ENCODE peak calls at places on chromosomes 12 and 14, in five cellular contexts. One of them, this sample, is unnamed.

GRCh38 chr14:23518716-23519115 is 32.8 kb downstream of the ZFHX2 start:
- DNase-seq in neural progenitor cell: peak
- DNase-seq in astrocyte of the spinal cord: no peak
- DNase-seq in fibroblast of the aortic adventitia: no peak
- DNase-seq in esophagus squamous epithelium: no peak
- DNase-seq in this sample: no peak

GRCh38 chr14:44041700-44042099 is 465.4 kb downstream of the FSCB start:
- DNase-seq in neural progenitor cell: no peak
- DNase-seq in esophagus squamous epithelium: no peak
- DNase-seq in fibroblast of the aortic adventitia: no peak
- DNase-seq in astrocyte of the spinal cord: no peak
- DNase-seq in this sample: no peak

GRCh38 chr14:49977126-49977841 is 84.4 kb downstream of the ARF6 start:
- DNase-seq in astrocyte of the spinal cord: no peak
- DNase-seq in esophagus squamous epithelium: no peak
- DNase-seq in fibroblast of the aortic adventitia: no peak
- DNase-seq in neural progenitor cell: no peak
- DNase-seq in this sample: no peak

GRCh38 chr12:15982471-15982870 is 71.3 kb downstream of the DERA start:
- DNase-seq in fibroblast of the aortic adventitia: peak
- DNase-seq in astrocyte of the spinal cord: peak
- DNase-seq in esophagus squamous epithelium: no peak
- DNase-seq in neural progenitor cell: no peak
- DNase-seq in this sample: no peak

GRCh38 chr14:77219591-77219990 is 38.0 kb downstream of the TMEM63C start:
- DNase-seq in esophagus squamous epithelium: no peak
- DNase-seq in astrocyte of the spinal cord: no peak
- DNase-seq in fibroblast of the aortic adventitia: no peak
- DNase-seq in neural progenitor cell: no peak
- DNase-seq in this sample: no peak

GRCh38 chr12:122099280-122099749 is 20.8 kb downstream of the MLXIP start:
- DNase-seq in neural progenitor cell: no peak
- DNase-seq in fibroblast of the aortic adventitia: no peak
- DNase-seq in astrocyte of the spinal cord: no peak
- DNase-seq in esophagus squamous epithelium: no peak
- DNase-seq in this sample: no peak

GRCh38 chr14:91352101-91352500 is 65.5 kb downstream of the CCDC88C start:
- DNase-seq in astrocyte of the spinal cord: peak
- DNase-seq in fibroblast of the aortic adventitia: peak
- DNase-seq in neural progenitor cell: peak
- DNase-seq in esophagus squamous epithelium: no peak
- DNase-seq in this sample: no peak

GRCh38 chr14:50018236-50019210 is 97.8 kb downstream of the VCPKMT start:
- DNase-seq in fibroblast of the aortic adventitia: peak
- DNase-seq in neural progenitor cell: no peak
- DNase-seq in esophagus squamous epithelium: no peak
- DNase-seq in astrocyte of the spinal cord: peak
- DNase-seq in this sample: peak

GRCh38 chr12:66584673-66585072 is 94.2 kb downstream of the GRIP1 start:
- DNase-seq in fibroblast of the aortic adventitia: no peak
- DNase-seq in neural progenitor cell: no peak
- DNase-seq in esophagus squamous epithelium: no peak
- DNase-seq in astrocyte of the spinal cord: peak
- DNase-seq in this sample: peak

GRCh38 chr12:120825337-120825736 is 78.8 kb downstream of the SPPL3 start:
- DNase-seq in neural progenitor cell: no peak
- DNase-seq in fibroblast of the aortic adventitia: no peak
- DNase-seq in astrocyte of the spinal cord: no peak
- DNase-seq in esophagus squamous epithelium: no peak
- DNase-seq in this sample: no peak
- H3K4me3 ChIP-seq in neural progenitor cell: no peak
- H3K4me3 ChIP-seq in fibroblast of the aortic adventitia: no peak
- H3K4me3 ChIP-seq in astrocyte of the spinal cord: no peak
- H3K4me3 ChIP-seq in esophagus squamous epithelium: no peak
- H3K4me3 ChIP-seq in this sample: no peak

DNA sequence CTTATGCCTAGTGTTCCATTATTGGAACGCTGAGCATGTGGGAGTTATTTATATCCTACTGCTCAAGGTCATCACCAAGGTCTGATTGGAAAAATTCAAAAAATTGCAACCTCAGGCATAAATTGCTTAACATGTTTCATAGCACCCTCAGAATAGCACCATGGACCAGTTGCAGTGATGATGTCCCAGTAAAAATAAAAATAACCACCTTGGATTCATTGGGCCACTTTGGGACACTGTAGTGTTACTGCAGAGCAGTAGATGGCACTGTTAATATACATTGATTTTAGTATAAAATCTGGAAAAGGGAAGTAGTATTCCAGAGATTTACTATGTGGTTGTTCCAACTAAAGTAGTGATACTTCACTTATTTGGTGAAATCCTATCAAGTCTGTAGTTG is 31.0 kb upstream of the PTCSC3 start:
- DNase-seq in astrocyte of the spinal cord: no peak
- DNase-seq in neural progenitor cell: peak
- DNase-seq in fibroblast of the aortic adventitia: peak
- DNase-seq in esophagus squamous epithelium: no peak
- DNase-seq in this sample: peak
- TF ChIP-seq CTCF in astrocyte of the spinal cord: peak
- TF ChIP-seq CTCF in neural progenitor cell: peak
- TF ChIP-seq CTCF in fibroblast of the aortic adventitia: peak
- TF ChIP-seq CTCF in esophagus squamous epithelium: no peak
- TF ChIP-seq CTCF in this sample: peak

GRCh38 chr14:39447155-39447554 is 14.9 kb upstream of the FBXO33 start:
- DNase-seq in neural progenitor cell: no peak
- DNase-seq in esophagus squamous epithelium: no peak
- DNase-seq in astrocyte of the spinal cord: no peak
- DNase-seq in fibroblast of the aortic adventitia: no peak
- DNase-seq in this sample: no peak
- H3K4me3 ChIP-seq in neural progenitor cell: no peak
- H3K4me3 ChIP-seq in esophagus squamous epithelium: no peak
- H3K4me3 ChIP-seq in astrocyte of the spinal cord: no peak
- H3K4me3 ChIP-seq in fibroblast of the aortic adventitia: no peak
- H3K4me3 ChIP-seq in this sample: no peak

GRCh38 chr14:37707716-37708115 is 112.3 kb downstream of the TTC6 start:
- DNase-seq in astrocyte of the spinal cord: no peak
- DNase-seq in neural progenitor cell: no peak
- DNase-seq in fibroblast of the aortic adventitia: no peak
- DNase-seq in esophagus squamous epithelium: no peak
- DNase-seq in this sample: peak

GRCh38 chr14:37708481-37708880 is 113.1 kb downstream of the TTC6 start:
- DNase-seq in esophagus squamous epithelium: no peak
- DNase-seq in fibroblast of the aortic adventitia: no peak
- DNase-seq in neural progenitor cell: no peak
- DNase-seq in astrocyte of the spinal cord: peak
- DNase-seq in this sample: no peak

GRCh38 chr14:37712976-37713431 is 117.6 kb downstream of the TTC6 start:
- DNase-seq in astrocyte of the spinal cord: no peak
- DNase-seq in fibroblast of the aortic adventitia: no peak
- DNase-seq in neural progenitor cell: no peak
- DNase-seq in esophagus squamous epithelium: no peak
- DNase-seq in this sample: peak

GRCh38 chr14:37711499-37712475 is 116.4 kb downstream of the TTC6 start:
- DNase-seq in fibroblast of the aortic adventitia: no peak
- DNase-seq in neural progenitor cell: no peak
- DNase-seq in esophagus squamous epithelium: no peak
- DNase-seq in astrocyte of the spinal cord: no peak
- DNase-seq in this sample: no peak

GRCh38 chr14:37709419-37710195 is 114.2 kb downstream of the TTC6 start:
- DNase-seq in fibroblast of the aortic adventitia: peak
- DNase-seq in neural progenitor cell: no peak
- DNase-seq in esophagus squamous epithelium: no peak
- DNase-seq in astrocyte of the spinal cord: peak
- DNase-seq in this sample: peak
- TF ChIP-seq CTCF in fibroblast of the aortic adventitia: peak
- TF ChIP-seq CTCF in neural progenitor cell: peak
- TF ChIP-seq CTCF in esophagus squamous epithelium: no peak
- TF ChIP-seq CTCF in astrocyte of the spinal cord: peak
- TF ChIP-seq CTCF in this sample: peak

GRCh38 chr14:69298131-69299071 is 38.4 kb downstream of the GALNT16 start:
- DNase-seq in neural progenitor cell: peak
- DNase-seq in astrocyte of the spinal cord: no peak
- DNase-seq in fibroblast of the aortic adventitia: no peak
- DNase-seq in esophagus squamous epithelium: no peak
- DNase-seq in this sample: no peak
- H3K4me3 ChIP-seq in neural progenitor cell: no peak
- H3K4me3 ChIP-seq in astrocyte of the spinal cord: no peak
- H3K4me3 ChIP-seq in fibroblast of the aortic adventitia: no peak
- H3K4me3 ChIP-seq in esophagus squamous epithelium: no peak
- H3K4me3 ChIP-seq in this sample: no peak

GRCh38 chr14:63747836-63748235 is 20.0 kb upstream of the SGPP1 start:
- DNase-seq in fibroblast of the aortic adventitia: no peak
- DNase-seq in esophagus squamous epithelium: no peak
- DNase-seq in astrocyte of the spinal cord: no peak
- DNase-seq in neural progenitor cell: no peak
- DNase-seq in this sample: no peak

GRCh38 chr14:63745272-63745671 is 17.4 kb upstream of the SGPP1 start:
- DNase-seq in astrocyte of the spinal cord: no peak
- DNase-seq in fibroblast of the aortic adventitia: no peak
- DNase-seq in neural progenitor cell: no peak
- DNase-seq in esophagus squamous epithelium: no peak
- DNase-seq in this sample: no peak

GRCh38 chr14:63745858-63746425 is 18.1 kb upstream of the SGPP1 start:
- DNase-seq in esophagus squamous epithelium: no peak
- DNase-seq in astrocyte of the spinal cord: no peak
- DNase-seq in fibroblast of the aortic adventitia: no peak
- DNase-seq in neural progenitor cell: no peak
- DNase-seq in this sample: no peak
- TF ChIP-seq CTCF in esophagus squamous epithelium: no peak
- TF ChIP-seq CTCF in astrocyte of the spinal cord: no peak
- TF ChIP-seq CTCF in fibroblast of the aortic adventitia: no peak
- TF ChIP-seq CTCF in neural progenitor cell: no peak
- TF ChIP-seq CTCF in this sample: no peak

GRCh38 chr12:109291531-109292341 is 17.3 kb downstream of the FOXN4 start:
- DNase-seq in astrocyte of the spinal cord: peak
- DNase-seq in neural progenitor cell: peak
- DNase-seq in esophagus squamous epithelium: no peak
- DNase-seq in fibroblast of the aortic adventitia: no peak
- DNase-seq in this sample: no peak
- H3K4me3 ChIP-seq in astrocyte of the spinal cord: no peak
- H3K4me3 ChIP-seq in neural progenitor cell: no peak
- H3K4me3 ChIP-seq in esophagus squamous epithelium: no peak
- H3K4me3 ChIP-seq in fibroblast of the aortic adventitia: no peak
- H3K4me3 ChIP-seq in this sample: no peak

DNA sequence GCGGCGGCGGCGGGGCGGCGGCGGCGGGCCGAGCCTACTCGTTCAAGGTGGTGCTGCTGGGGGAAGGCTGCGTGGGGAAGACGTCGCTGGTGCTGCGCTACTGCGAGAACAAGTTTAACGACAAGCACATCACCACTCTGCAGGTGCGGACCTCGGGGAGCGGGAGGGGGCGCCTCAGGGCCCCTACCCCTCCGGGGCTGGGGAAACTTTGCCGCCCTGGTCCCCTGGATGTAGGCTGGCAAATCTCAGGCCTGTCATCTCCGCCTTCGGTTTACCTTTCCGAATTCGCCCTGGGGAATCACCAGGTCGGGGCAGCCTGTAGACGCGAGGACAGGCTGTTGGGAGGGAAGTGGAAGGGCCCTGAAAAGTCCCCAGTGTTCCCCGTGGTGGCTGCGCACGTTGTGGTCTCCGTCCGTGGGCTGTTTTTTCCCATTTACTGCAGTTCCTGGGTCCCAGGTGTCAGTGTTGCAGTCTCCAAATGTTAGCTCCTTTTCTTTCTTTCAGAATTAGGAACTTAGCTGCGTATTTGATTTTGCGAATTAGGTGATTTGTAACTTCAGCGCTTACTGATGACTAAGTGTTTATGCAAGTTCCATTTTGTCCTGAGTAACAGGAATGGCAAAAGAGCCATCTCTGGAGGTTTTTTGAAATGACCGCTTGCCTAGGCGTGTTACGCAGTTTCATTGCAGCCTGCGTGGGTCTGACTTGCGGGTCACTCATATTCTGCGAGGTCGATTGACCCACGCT is 656 bp downstream of the RAB21 start:
- DNase-seq in esophagus squamous epithelium: no peak
- DNase-seq in astrocyte of the spinal cord: peak
- DNase-seq in neural progenitor cell: peak
- DNase-seq in fibroblast of the aortic adventitia: peak
- DNase-seq in this sample: peak
- TF ChIP-seq CTCF in esophagus squamous epithelium: no peak
- TF ChIP-seq CTCF in astrocyte of the spinal cord: no peak
- TF ChIP-seq CTCF in neural progenitor cell: no peak
- TF ChIP-seq CTCF in fibroblast of the aortic adventitia: no peak
- TF ChIP-seq CTCF in this sample: peak

GRCh38 chr12:42027537-42027936 is 117.1 kb downstream of the GXYLT1 start:
- DNase-seq in neural progenitor cell: no peak
- DNase-seq in astrocyte of the spinal cord: no peak
- DNase-seq in esophagus squamous epithelium: no peak
- DNase-seq in fibroblast of the aortic adventitia: no peak
- DNase-seq in this sample: no peak

GRCh38 chr12:42020226-42020625 is 124.4 kb downstream of the GXYLT1 start:
- DNase-seq in astrocyte of the spinal cord: no peak
- DNase-seq in fibroblast of the aortic adventitia: no peak
- DNase-seq in neural progenitor cell: no peak
- DNase-seq in esophagus squamous epithelium: no peak
- DNase-seq in this sample: no peak

GRCh38 chr12:42023733-42024494 is 120.8 kb downstream of the GXYLT1 start:
- DNase-seq in astrocyte of the spinal cord: peak
- DNase-seq in fibroblast of the aortic adventitia: peak
- DNase-seq in esophagus squamous epithelium: no peak
- DNase-seq in neural progenitor cell: peak
- DNase-seq in this sample: peak

DNA sequence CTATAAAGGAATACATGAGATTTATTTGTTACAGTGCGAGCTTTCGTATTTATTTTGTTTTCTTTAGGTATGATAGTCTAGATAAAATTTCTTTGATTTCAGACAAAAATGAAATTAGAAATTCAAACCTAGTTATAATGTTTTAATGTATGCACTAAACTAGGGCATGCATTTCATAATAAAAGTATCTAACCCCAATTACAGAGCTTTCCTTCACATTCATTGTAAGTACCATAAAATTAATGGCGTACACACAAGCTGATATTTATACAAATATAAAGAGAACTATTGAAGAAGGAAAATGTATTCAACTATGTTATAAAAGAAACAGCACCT is 120.2 kb downstream of the GXYLT1 start:
- DNase-seq in esophagus squamous epithelium: no peak
- DNase-seq in neural progenitor cell: no peak
- DNase-seq in astrocyte of the spinal cord: no peak
- DNase-seq in fibroblast of the aortic adventitia: no peak
- DNase-seq in this sample: no peak
- H3K4me3 ChIP-seq in esophagus squamous epithelium: no peak
- H3K4me3 ChIP-seq in neural progenitor cell: no peak
- H3K4me3 ChIP-seq in astrocyte of the spinal cord: no peak
- H3K4me3 ChIP-seq in fibroblast of the aortic adventitia: no peak
- H3K4me3 ChIP-seq in this sample: no peak

This sample was measured in epithelial cell of esophagus.